ENCODE peak calls at places on chromosomes 6 and 20, in ten cellular contexts. W is Calu3; T is stomach; O is fibroblast of mammary gland; U is sigmoid colon; N is fibroblast of lung; V is progenitor cell of endocrine pancreas; Y is CD4-positive, alpha-beta T cell; M is lung; X is bronchial epithelial cell. J is an unnamed sample.

GRCh38 chr6:46062312-46062711 is 46.7 kb upstream of the CLIC5 start:
- DNase-seq in O (no peak), M (peak; percentile 62), X (peak; percentile 83), V (peak; percentile 16), T (no peak), Y (no peak), N (peak; percentile 61), U (no peak), W (peak; percentile 77), J (no peak)

GRCh38 chr6:141744194-141744925 is 388.4 kb upstream of the GJE1 start:
- DNase-seq in Y (no peak), N (no peak), O (no peak), M (no peak), X (no peak), T (no peak), V (no peak), W (no peak), U (no peak), J (no peak)

GRCh38 chr6:168100803-168101095 is 21.7 kb upstream of the FRMD1 start:
- DNase-seq in V (no peak), Y (no peak), W (no peak), O (no peak), M (no peak), T (no peak), N (no peak), X (no peak), U (no peak), J (no peak)

GRCh38 chr6:166997768-166998255 is 1.4 kb upstream of the CEP43 start:
- DNase-seq in Y (peak; percentile 40), X (peak; percentile 84), U (peak; percentile 68), T (peak; percentile 69), O (peak; percentile 75), N (peak; percentile 71), M (peak; percentile 65), W (peak; percentile 75), V (peak; percentile 36), J (no peak)

GRCh38 chr20:24676978-24677370 is 207.5 kb downstream of the SYNDIG1 start:
- DNase-seq in N (no peak), X (no peak), T (no peak), V (no peak), U (peak; percentile 10), M (no peak), Y (no peak), W (no peak), O (no peak), J (no peak)

GRCh38 chr6:4610256-4610655 is 165.9 kb upstream of the CDYL start:
- DNase-seq in W (no peak), Y (no peak), T (no peak), X (no peak), M (no peak), O (peak; percentile 84), V (no peak), N (peak; percentile 90), U (peak; percentile 92), J (no peak)

GRCh38 chr20:4894981-4895381 is 106.3 kb downstream of the SLC23A2 start:
- DNase-seq in M (no peak), U (no peak), Y (no peak), X (no peak), T (no peak), O (no peak), V (no peak), W (no peak), N (no peak), J (peak; percentile 75)

GRCh38 chr6:169802790-169803189 is 51.4 kb downstream of the ERMARD start:
- DNase-seq in Y (no peak), W (no peak), U (no peak), V (no peak), O (no peak), M (no peak), X (no peak), T (no peak), N (no peak), J (no peak)

GRCh38 chr6:36967301-36967700 is 12.8 kb downstream of the PI16 start:
- DNase-seq in N (no peak), V (no peak), U (no peak), Y (no peak), X (no peak), W (no peak), M (no peak), O (no peak), T (no peak), J (no peak)

GRCh38 chr6:162856885-162857284 is 129.1 kb downstream of the PACRG start:
- DNase-seq in N (peak; percentile 90), W (peak; percentile 59), X (peak; percentile 85), Y (no peak), T (no peak), M (no peak), U (peak; percentile 62), O (peak; percentile 92), V (no peak), J (no peak)
- TF ChIP-seq CTCF in N (peak; percentile 75), W (peak; percentile 50), X (peak; percentile 73), Y (no peak), T (no peak), M (no peak), U (no peak), O (peak; percentile 82), V (peak; percentile 59), J (peak; percentile 79)

GRCh38 chr6:163637524-163637923 is 223.0 kb downstream of the QKI start:
- DNase-seq in V (no peak), N (no peak), O (no peak), M (no peak), T (no peak), X (no peak), Y (no peak), W (no peak), U (no peak), J (no peak)
- TF ChIP-seq CTCF in V (no peak), N (no peak), O (no peak), M (no peak), T (no peak), X (no peak), Y (no peak), W (no peak), U (no peak), J (no peak)

GRCh38 chr6:158996863-158997262 is 3.1 kb downstream of the RSPH3 start:
- DNase-seq in X (no peak), M (no peak), O (peak; percentile 46), T (no peak), U (no peak), Y (no peak), W (no peak), N (no peak), V (no peak), J (no peak)

GRCh38 chr6:158988477-158988876 is 11.5 kb downstream of the RSPH3 start:
- DNase-seq in W (no peak), X (no peak), V (no peak), T (no peak), U (no peak), Y (no peak), O (no peak), N (no peak), M (no peak), J (no peak)

GRCh38 chr6:158999154-158999668 is 791 bp downstream of the RSPH3 start:
- DNase-seq in U (no peak), O (no peak), N (no peak), Y (no peak), W (no peak), M (no peak), X (peak; percentile 21), V (no peak), T (no peak), J (peak; percentile 85)

GRCh38 chr6:158991017-158991723 is 8.8 kb downstream of the RSPH3 start:
- DNase-seq in M (no peak), W (no peak), N (no peak), T (no peak), O (no peak), X (peak; percentile 78), Y (no peak), V (no peak), U (no peak), J (no peak)

GRCh38 chr6:158993639-158994038 is 6.4 kb downstream of the RSPH3 start:
- DNase-seq in M (no peak), U (no peak), O (no peak), V (no peak), Y (no peak), N (no peak), W (no peak), X (no peak), T (no peak), J (no peak)
- TF ChIP-seq CTCF in M (no peak), U (no peak), O (no peak), V (no peak), Y (no peak), N (no peak), W (no peak), X (no peak), T (no peak), J (no peak)

DNA sequence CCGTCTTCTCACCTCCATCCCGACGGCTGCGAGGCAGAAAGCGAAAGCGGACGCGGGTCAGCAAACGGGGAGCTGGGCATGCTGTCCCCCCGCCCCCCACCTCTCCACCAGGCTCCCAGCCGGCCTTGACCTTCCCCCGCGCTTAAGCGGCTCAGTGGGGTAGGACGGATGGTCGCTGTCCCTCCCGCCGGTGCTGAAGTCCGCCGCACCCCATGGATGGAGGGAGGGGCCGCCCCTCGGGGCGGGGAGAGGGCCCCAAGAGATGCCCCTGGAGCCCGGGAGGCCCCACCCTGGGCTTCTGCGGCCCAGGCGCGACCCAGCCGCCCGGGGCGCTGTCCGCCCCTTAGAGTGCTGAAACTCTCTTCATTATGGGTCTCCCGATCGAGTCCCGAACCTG is at the start of gene KCNB1:
- DNase-seq in W (peak; percentile 49), U (peak; percentile 92), T (peak; percentile 42), V (peak; percentile 85), Y (peak; percentile 26), M (peak; percentile 33), N (peak; percentile 49), O (peak; percentile 18), X (no peak), J (peak; percentile 91)
- TF ChIP-seq CTCF in W (no peak), U (no peak), T (no peak), V (peak; percentile 23), Y (no peak), M (no peak), N (no peak), O (no peak), X (no peak), J (no peak)

DNA sequence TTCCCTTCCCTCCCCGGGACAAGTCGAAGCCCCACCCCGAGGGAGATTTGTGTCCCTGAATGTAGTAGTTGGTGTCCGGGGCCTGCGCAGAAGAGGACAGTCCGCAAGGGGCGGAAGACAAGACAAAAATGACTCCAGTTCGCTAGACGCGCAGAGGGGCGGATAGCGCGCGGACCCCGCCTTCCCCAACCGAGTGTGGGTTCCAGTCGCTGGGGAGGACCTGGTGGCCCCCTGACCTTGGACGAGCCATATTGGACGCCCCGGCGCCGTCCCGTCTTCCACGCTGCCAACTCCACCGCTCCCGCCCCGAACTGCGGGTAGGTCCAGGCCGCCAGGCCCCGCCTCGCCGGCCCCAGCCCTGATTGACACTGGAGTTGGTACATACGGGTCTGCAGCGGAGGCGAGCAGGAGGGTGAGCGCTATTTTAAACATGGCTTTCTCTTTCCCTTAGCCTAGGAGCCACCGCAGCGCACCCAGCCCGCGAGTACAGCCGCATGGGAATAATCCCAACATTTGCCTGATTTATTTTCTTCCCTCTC is 802 bp downstream of the HMGN3 start:
- DNase-seq in T (peak; percentile 88), U (peak; percentile 95), X (peak; percentile 79), M (peak; percentile 90), Y (peak; percentile 49), W (peak; percentile 87), V (peak; percentile 58), N (peak; percentile 91), O (peak; percentile 85), J (peak; percentile 94)
- TF ChIP-seq CTCF in T (peak; percentile 23), U (peak; percentile 36), X (peak; percentile 41), M (no peak), Y (peak; percentile 19), W (peak; percentile 14), V (peak; percentile 48), N (peak; percentile 13), O (peak; percentile 19), J (peak; percentile 46)

J was measured in osteocyte.